ENCODE peak calls at places on chromosomes 3 and 15, in six cellular contexts. A is GM06990, E is GM23338, I is NCI-H1105, D is NCI-H1930, L is fibroblast of pulmonary artery. Y is an unnamed sample.

GRCh38 chr3:39130026-39130425 is 22.5 kb downstream of the TTC21A start:
- DNase-seq in A (no peak), D (no peak), E (no peak), L (no peak), I (no peak), Y (no peak)

GRCh38 chr3:172341482-172342059 is 106.7 kb downstream of the GHSR start:
- DNase-seq in L (peak), I (peak), A (peak), E (peak), D (peak), Y (peak)

GRCh38 chr3:186160691-186161243 is 51.9 kb upstream of the ETV5 start:
- DNase-seq in D (no peak), E (no peak), I (no peak), A (no peak), L (peak), Y (peak)

GRCh38 chr3:186193534-186194450 is 84.9 kb upstream of the ETV5 start:
- DNase-seq in L (no peak), D (no peak), I (peak), E (peak), A (no peak), Y (peak)

GRCh38 chr3:15051531-15051930 is 13.6 kb downstream of the MRPS25 start:
- DNase-seq in A (peak), D (peak), E (peak), I (no peak), L (peak), Y (peak)

GRCh38 chr15:41018534-41018933 is 65.3 kb downstream of the CHAC1 start:
- DNase-seq in E (peak), L (peak), A (no peak), D (no peak), I (no peak), Y (peak)

GRCh38 chr3:88469216-88469615 is 319.5 kb downstream of the C3orf38 start:
- DNase-seq in A (no peak), I (no peak), E (no peak), D (no peak), L (no peak), Y (peak)

GRCh38 chr15:68383161-68384074 is 48.5 kb downstream of the ITGA11 start:
- DNase-seq in D (no peak), L (peak), A (no peak), E (peak), I (peak), Y (peak)

GRCh38 chr15:76460871-76461270 is 124.3 kb downstream of the ISL2 start:
- DNase-seq in I (no peak), A (no peak), L (peak), E (no peak), D (no peak), Y (no peak)

GRCh38 chr3:151837057-151837456 is 23.1 kb downstream of the AADAC start:
- DNase-seq in L (peak), I (no peak), E (peak), D (no peak), A (no peak), Y (peak)

GRCh38 chr3:8328971-8329370 is 172.7 kb upstream of the LMCD1 start:
- DNase-seq in A (no peak), D (no peak), E (no peak), L (no peak), I (peak), Y (no peak)

GRCh38 chr3:126447456-126448106 is 28.1 kb downstream of the ZXDC start:
- DNase-seq in I (no peak), D (no peak), E (no peak), L (no peak), A (no peak), Y (no peak)

GRCh38 chr15:63981596-63982320 is 64.5 kb downstream of the DAPK2 start:
- DNase-seq in A (no peak), I (no peak), L (no peak), D (no peak), E (no peak), Y (no peak)

GRCh38 chr3:10950476-10951294 is 41.9 kb upstream of the SLC6A1 start:
- DNase-seq in L (peak), I (no peak), A (no peak), D (no peak), E (peak), Y (peak)

GRCh38 chr3:108474581-108474980 is 35.8 kb downstream of the MYH15 start:
- DNase-seq in D (no peak), E (no peak), L (no peak), A (no peak), I (no peak), Y (no peak)